ENCODE peak calls at places on chromosomes 6 and 20, in seven cellular contexts. T is stimulated activated naive B cell treated with anti-CD40 and anti-IgM and Interleukin-4, amounts not matched to agents 10 μg/mL and 1 μg/mL and 100 μg/mL, for 72 hours; X is ELF-1; H is NCI-H524; O is GF-D8; Q is T1000; R is AG08395. W is an unnamed sample.

GRCh38 chr20:22490287-22491187 is 93.8 kb downstream of the FOXA2 start:
- DNase-seq in Q (no peak), T (no peak), R (no peak), X (peak), O (no peak), H (no peak), W (no peak)

GRCh38 chr6:31896856-31897611 is 464 bp downstream of the EHMT2 start:
- DNase-seq in R (no peak), T (no peak), Q (no peak), X (no peak), H (peak), O (no peak), W (no peak)

GRCh38 chr6:109095821-109096084 is 446 bp downstream of the CEP57L1 start:
- DNase-seq in O (no peak), X (no peak), Q (no peak), H (no peak), R (no peak), T (no peak), W (no peak)

GRCh38 chr6:35441205-35441604 is 10.9 kb upstream of the FANCE start:
- DNase-seq in R (no peak), O (no peak), Q (no peak), H (peak), T (no peak), X (no peak), W (no peak)

GRCh38 chr6:6639572-6639971 is 51.1 kb downstream of the LY86 start:
- DNase-seq in O (no peak), R (no peak), H (no peak), X (no peak), T (no peak), Q (no peak), W (no peak)

GRCh38 chr20:57178582-57179112 is 87.8 kb downstream of the BMP7 start:
- DNase-seq in T (no peak), X (no peak), Q (no peak), R (no peak), H (no peak), O (no peak), W (no peak)

GRCh38 chr20:19903168-19903676 is 113.9 kb upstream of the NAA20 start:
- DNase-seq in Q (no peak), H (no peak), T (peak), R (no peak), X (peak), O (peak), W (peak)

GRCh38 chr20:55650609-55651228 is 354.6 kb downstream of the CBLN4 start:
- DNase-seq in Q (no peak), H (no peak), R (no peak), O (no peak), X (no peak), T (no peak), W (no peak)

GRCh38 chr6:90484903-90485302 is 102.0 kb downstream of the MAP3K7 start:
- DNase-seq in T (no peak), X (peak), H (no peak), Q (no peak), R (no peak), O (no peak), W (no peak)

GRCh38 chr6:2861071-2861821 is 19.6 kb upstream of the SERPINB1 start:
- DNase-seq in H (no peak), X (no peak), O (no peak), Q (no peak), R (no peak), T (no peak), W (no peak)

GRCh38 chr6:113854531-113855499 is 2.3 kb upstream of the MARCKS start:
- DNase-seq in R (peak), H (peak), X (peak), O (no peak), T (peak), Q (peak), W (peak)

GRCh38 chr20:38170914-38171300 is 5.8 kb upstream of the TGM2 start:
- DNase-seq in T (no peak), O (no peak), H (no peak), Q (no peak), R (no peak), X (no peak), W (no peak)

W was measured in endothelial cell of umbilical vein.